ENCODE peak calls at places on chromosome 14, in six cellular contexts. T is IMR-90, L is hepatocyte, A is uterus, V is neuronal stem cell, B is GM23248. R is an unnamed sample. For H3K4me1, the result is how much of the 10 kb centered on the place peaks cover.

GRCh38 chr14:71891185-71891584 is 41.0 kb upstream of the RGS6 start:
- DNase-seq in T (no peak), L (no peak), A (no peak), V (no peak), B (no peak), R (no peak)

GRCh38 chr14:91573894-91574837 is 64.1 kb upstream of the PPP4R3A start:
- DNase-seq in T (peak), L (peak), A (no peak), V (peak), B (peak), R (peak)

GRCh38 chr14:93246534-93246933 is 39.5 kb downstream of the UBR7 start:
- DNase-seq in T (no peak), L (no peak), A (no peak), V (no peak), B (peak), R (no peak)

GRCh38 chr14:63745858-63746425 is 18.1 kb upstream of the SGPP1 start:
- DNase-seq in T (no peak), L (no peak), A (no peak), V (no peak), B (no peak), R (no peak)

GRCh38 chr14:85558505-85558904 is 28.6 kb downstream of the FLRT2 start:
- DNase-seq in T (no peak), L (no peak), A (no peak), V (no peak), B (no peak), R (no peak)

GRCh38 chr14:20690848-20691640 is 2.5 kb downstream of the ANG start:
- DNase-seq in T (peak), L (peak), A (peak), V (peak), B (peak), R (no peak)

GRCh38 chr14:21100931-21101330 is at the start of gene TMEM253:
- DNase-seq in T (no peak), L (no peak), A (no peak), V (no peak), B (no peak), R (no peak)

GRCh38 chr14:104378636-104379225 is 200.8 kb upstream of the C14orf180 start:
- DNase-seq in T (no peak), L (no peak), A (no peak), V (no peak), B (no peak), R (no peak)

GRCh38 chr14:29216316-29216715 is 449.7 kb downstream of the FOXG1 start:
- DNase-seq in T (no peak), L (no peak), A (no peak), V (no peak), B (no peak), R (no peak)

GRCh38 chr14:63598821-63599220 is 42.9 kb downstream of the WDR89 start:
- DNase-seq in T (no peak), L (no peak), A (no peak), V (no peak), B (no peak), R (no peak)

DNA sequence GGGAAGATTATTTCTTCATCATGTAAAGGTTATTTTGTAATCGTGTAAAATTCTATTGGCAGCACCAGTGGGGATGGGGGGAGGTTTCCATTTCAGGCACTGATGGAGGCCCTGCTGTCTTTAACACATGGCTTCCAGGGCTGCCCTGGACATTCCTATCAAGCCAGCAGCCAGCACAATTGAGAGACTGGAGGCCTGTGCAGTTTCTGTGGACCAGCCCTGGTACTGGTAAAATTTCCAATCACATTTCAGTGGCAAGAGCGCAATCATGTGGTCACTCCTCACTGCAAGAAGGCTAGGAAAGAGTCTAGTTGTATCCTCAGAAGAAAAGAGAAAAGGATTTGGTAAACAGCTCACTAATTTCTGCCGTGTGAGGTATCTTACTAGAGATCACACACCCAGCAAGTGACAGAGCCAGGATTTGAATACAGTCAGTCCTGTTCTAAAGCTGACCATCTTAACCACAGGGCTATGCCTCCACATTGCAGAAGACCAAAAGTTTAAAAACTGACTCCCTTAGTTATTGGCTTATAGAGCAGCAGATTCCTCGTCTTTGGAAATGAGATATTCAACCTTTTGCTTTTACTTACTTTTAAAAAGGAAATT is 179.4 kb upstream of the ARHGAP5 start:
- DNase-seq in T (no peak), L (no peak), A (no peak), V (no peak), B (no peak), R (no peak)
- H3K4me1 ChIP-seq in T (under half), L (under half), A (under half), V (under half), B (under half), R (under half)

GRCh38 chr14:60381909-60382308 is 104.0 kb downstream of the C14orf39 start:
- DNase-seq in T (no peak), L (no peak), A (no peak), V (no peak), B (no peak), R (no peak)
- H3K4me1 ChIP-seq in T (under half), L (under half), A (under half), V (under half), B (under half), R (under half)

GRCh38 chr14:65095633-65096205 is 6.6 kb downstream of the MAX start:
- DNase-seq in T (peak), L (peak), A (peak), V (no peak), B (peak), R (peak)
- H3K4me1 ChIP-seq in T (under half), L (under half), A (under half), V (under half), B (under half), R (half or more)

DNA sequence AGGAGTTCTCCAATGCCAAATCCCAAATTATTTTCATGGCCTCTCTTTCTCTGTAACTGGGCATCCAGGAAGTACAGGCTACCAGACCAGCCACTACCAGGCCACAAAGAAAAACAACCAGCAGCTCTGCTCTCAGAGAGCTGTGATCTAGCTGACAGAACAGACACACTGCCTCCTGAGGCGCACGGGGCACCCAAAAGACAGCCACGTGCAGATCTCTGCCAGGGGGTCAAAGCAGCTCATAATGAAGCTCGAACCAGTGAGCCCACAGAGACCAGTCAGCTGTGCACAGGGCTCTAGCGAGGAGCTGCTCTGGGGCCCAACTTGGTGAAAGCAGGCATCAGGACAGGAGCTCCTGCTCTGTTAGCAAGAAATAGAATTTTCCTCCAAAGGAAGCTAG is 30.4 kb downstream of the ACTN1 start:
- DNase-seq in T (no peak), L (no peak), A (no peak), V (no peak), B (peak), R (peak)
- H3K4me1 ChIP-seq in T (half or more), L (half or more), A (half or more), V (under half), B (half or more), R (half or more)

DNA sequence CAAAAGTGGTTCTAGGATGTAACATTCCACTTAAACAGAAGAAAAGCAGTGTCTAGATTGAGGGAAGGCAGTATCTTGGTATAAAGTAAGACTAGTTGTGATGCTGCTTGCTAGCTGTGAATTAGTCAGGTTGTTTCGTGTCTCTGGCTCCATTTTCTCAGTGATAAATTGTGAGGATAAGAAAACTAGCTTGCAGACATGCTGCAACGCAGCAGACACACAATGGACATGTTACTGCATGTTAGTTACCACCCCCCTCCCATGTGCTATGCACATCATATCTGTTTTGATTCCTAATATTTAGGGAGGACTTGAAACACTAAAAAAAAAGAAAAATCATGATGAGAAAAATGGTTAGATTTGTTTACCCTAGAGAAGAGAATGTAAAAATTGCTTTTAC is 2.9 kb downstream of the CCNK start:
- DNase-seq in T (no peak), L (no peak), A (no peak), V (no peak), B (peak), R (no peak)
- H3K4me1 ChIP-seq in T (under half), L (under half), A (under half), V (under half), B (under half), R (under half)

DNA sequence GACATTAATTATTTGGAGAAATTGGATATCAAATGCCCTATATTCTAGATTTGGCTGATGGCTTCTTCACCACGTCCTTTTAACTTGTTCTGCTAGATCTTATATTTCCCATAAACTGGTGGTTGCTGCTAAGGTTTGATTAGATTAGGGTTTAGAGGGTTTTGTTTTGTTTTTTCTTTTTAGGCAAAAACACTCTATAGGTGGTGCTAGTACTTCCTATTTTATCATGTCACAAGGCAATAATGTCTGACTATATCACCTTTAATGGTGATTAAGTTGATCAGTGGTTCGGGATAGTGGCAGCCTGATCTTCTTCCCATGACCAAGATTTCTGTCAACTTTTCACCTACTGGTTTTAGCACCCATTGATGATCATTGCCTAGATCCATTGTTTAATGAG is 455.1 kb downstream of the RAD51B start:
- DNase-seq in T (no peak), L (no peak), A (no peak), V (no peak), B (no peak), R (no peak)
- H3K4me1 ChIP-seq in T (under half), L (under half), A (under half), V (under half), B (under half), R (under half)

GRCh38 chr14:99576761-99577705 is 27.0 kb downstream of the CCDC85C start:
- DNase-seq in T (no peak), L (no peak), A (peak), V (no peak), B (no peak), R (no peak)
- H3K4me1 ChIP-seq in T (half or more), L (half or more), A (half or more), V (half or more), B (under half), R (half or more)

DNA sequence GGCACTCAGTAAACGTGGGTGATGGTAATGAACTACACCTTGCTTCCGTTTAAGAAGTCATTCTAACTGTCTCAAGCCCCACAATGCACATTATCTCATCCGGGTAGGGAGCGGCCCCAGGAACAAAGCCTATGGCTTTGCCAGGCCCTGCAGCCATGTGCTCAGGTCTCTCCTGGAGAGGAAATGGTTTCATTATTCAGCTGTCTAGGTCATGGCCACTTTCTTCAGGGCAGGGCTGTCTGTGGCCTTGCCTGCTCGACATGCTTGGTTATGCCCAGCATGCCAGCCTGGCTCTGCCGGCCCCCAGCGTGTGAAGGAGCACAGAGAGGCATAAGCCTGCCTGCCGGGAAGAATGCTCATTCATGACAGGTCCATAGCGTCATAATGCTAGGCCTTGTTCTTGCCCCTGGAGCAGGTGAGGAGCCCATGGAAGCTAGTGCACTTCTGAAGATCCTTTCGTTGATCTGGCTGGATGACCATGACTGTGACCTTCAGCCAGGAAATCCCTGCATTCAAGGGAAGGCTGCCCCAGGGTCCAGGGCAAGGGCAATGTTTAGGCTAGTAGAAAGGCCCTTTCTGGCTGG is 26.3 kb upstream of the FOS start:
- DNase-seq in T (no peak), L (no peak), A (no peak), V (no peak), B (no peak), R (no peak)
- H3K4me1 ChIP-seq in T (under half), L (under half), A (under half), V (under half), B (under half), R (under half)

GRCh38 chr14:49598182-49598478 is 610 bp upstream of the LRR1 start:
- DNase-seq in T (no peak), L (no peak), A (peak), V (no peak), B (no peak), R (no peak)

GRCh38 chr14:49594347-49595089 is 4.2 kb upstream of the LRR1 start:
- DNase-seq in T (peak), L (peak), A (no peak), V (no peak), B (peak), R (no peak)

GRCh38 chr14:49593016-49593415 is 5.7 kb upstream of the LRR1 start:
- DNase-seq in T (peak), L (no peak), A (no peak), V (no peak), B (no peak), R (no peak)

GRCh38 chr14:49598479-49599301 is at the start of gene LRR1:
- DNase-seq in T (peak), L (peak), A (peak), V (peak), B (peak), R (peak)
- H3K4me1 ChIP-seq in T (under half), L (under half), A (under half), V (under half), B (under half), R (under half)

GRCh38 chr14:68979021-68979721 is at the start of gene ACTN1:
- DNase-seq in T (peak), L (peak), A (peak), V (peak), B (peak), R (peak)
- H3K4me1 ChIP-seq in T (under half), L (under half), A (under half), V (under half), B (half or more), R (under half)